ENCODE peak calls at places on chromosomes 1 and 21, in six cellular contexts. G is IMR-90, O is foreskin fibroblast, Q is GM12865, Z is GM20000, C is nephron progenitor cell. W is an unnamed sample.
A peak's percentile ranks its signal among the peaks of the same experiment; 100 is the strongest.

GRCh38 chr1:153789478-153790148 is 14.4 kb downstream of the SLC27A3 start:
- DNase-seq in O (no peak), G (no peak), C (no peak), Q (peak; percentile 39), Z (no peak), W (no peak)

GRCh38 chr1:29396438-29397255 is 160.3 kb downstream of the PTPRU start:
- DNase-seq in Z (no peak), G (peak; percentile 8), Q (no peak), O (peak; percentile 31), C (no peak), W (no peak)

GRCh38 chr1:6584126-6585080 is 4.6 kb downstream of the ZBTB48 start:
- DNase-seq in C (no peak), G (no peak), Q (no peak), O (no peak), Z (no peak), W (no peak)

GRCh38 chr21:39125752-39126485 is 57.3 kb downstream of the PSMG1 start:
- DNase-seq in G (peak; percentile 78), O (peak; percentile 80), Z (peak; percentile 40), C (peak; percentile 39), Q (peak; percentile 33), W (no peak)

GRCh38 chr1:235724716-235725115 is 75.1 kb upstream of the GNG4 start:
- DNase-seq in G (no peak), C (no peak), Q (no peak), O (no peak), Z (no peak), W (no peak)

GRCh38 chr1:23793018-23793781 is 2.3 kb downstream of the LYPLA2 start:
- DNase-seq in C (peak; percentile 22), G (no peak), O (peak; percentile 68), Q (no peak), Z (no peak), W (peak; percentile 30)

GRCh38 chr1:106699436-106699835 is 357.0 kb upstream of the PRMT6 start:
- DNase-seq in O (peak; percentile 81), G (no peak), C (no peak), Q (no peak), Z (no peak), W (no peak)

GRCh38 chr1:15012822-15013221 is 140.7 kb upstream of the TMEM51 start:
- DNase-seq in Q (no peak), C (no peak), G (no peak), Z (no peak), O (no peak), W (no peak)

GRCh38 chr1:93714350-93714749 is 32.7 kb upstream of the BCAR3 start:
- DNase-seq in C (no peak), O (no peak), Q (no peak), Z (no peak), G (no peak), W (no peak)

GRCh38 chr1:64093941-64094340 is 109.5 kb upstream of the UBE2U start:
- DNase-seq in Q (no peak), C (no peak), G (peak; percentile 64), O (peak; percentile 71), Z (no peak), W (no peak)

GRCh38 chr1:70994753-70995152 is 52.9 kb downstream of the PTGER3 start:
- DNase-seq in G (no peak), O (no peak), C (no peak), Q (no peak), Z (no peak), W (no peak)

GRCh38 chr1:47650205-47650604 is 212.4 kb downstream of the FOXD2 start:
- DNase-seq in Q (no peak), C (no peak), Z (no peak), O (peak; percentile 32), G (peak; percentile 80), W (no peak)

GRCh38 chr21:31716106-31716505 is 15.8 kb downstream of the SCAF4 start:
- DNase-seq in Q (no peak), Z (no peak), O (no peak), G (no peak), C (no peak), W (no peak)

GRCh38 chr21:32094792-32095191 is 184.1 kb downstream of the MIS18A start:
- DNase-seq in Q (no peak), G (peak; percentile 46), C (no peak), O (peak; percentile 24), Z (no peak), W (no peak)

GRCh38 chr1:32546611-32547010 is 7.4 kb downstream of the ZBTB8A start:
- DNase-seq in C (no peak), O (no peak), Q (no peak), Z (no peak), G (no peak), W (no peak)
- TF ChIP-seq CTCF in C (no peak), O (no peak), Q (no peak), Z (no peak), G (no peak), W (no peak)

GRCh38 chr1:224856973-224857372 is 72.5 kb upstream of the DNAH14 start:
- DNase-seq in O (no peak), Z (no peak), G (no peak), Q (no peak), C (no peak), W (no peak)

GRCh38 chr1:224852901-224853568 is 76.4 kb upstream of the DNAH14 start:
- DNase-seq in O (peak; percentile 72), C (no peak), Q (peak; percentile 32), Z (peak; percentile 26), G (peak; percentile 67), W (no peak)

GRCh38 chr1:224851210-224851849 is 78.1 kb upstream of the DNAH14 start:
- DNase-seq in Q (peak; percentile 74), G (peak; percentile 37), C (peak; percentile 69), Z (peak; percentile 76), O (peak; percentile 77), W (peak; percentile 40)

GRCh38 chr1:224850446-224850845 is 79.0 kb upstream of the DNAH14 start:
- DNase-seq in Z (no peak), C (no peak), G (no peak), Q (no peak), O (no peak), W (no peak)

DNA sequence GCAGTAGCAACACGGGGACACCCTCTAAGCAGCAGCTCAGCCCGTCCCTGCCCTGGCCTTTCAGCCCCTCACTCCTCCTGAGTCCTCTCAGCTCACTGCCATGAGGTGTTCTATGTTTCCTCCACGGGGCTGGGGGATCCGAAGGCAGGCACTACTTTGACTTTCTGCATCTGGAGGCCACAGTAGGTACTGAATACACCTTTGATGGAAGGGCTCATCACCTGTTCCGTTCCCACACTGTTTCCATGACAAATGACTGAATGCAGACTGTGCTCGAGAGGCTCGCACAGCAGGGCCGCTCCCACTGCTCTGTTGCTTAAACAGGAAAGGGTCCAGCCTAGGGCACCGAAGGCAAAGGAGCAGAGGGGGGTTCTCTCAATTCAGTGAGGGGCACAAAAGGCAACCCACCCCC is 77.6 kb upstream of the DNAH14 start:
- DNase-seq in O (no peak), C (no peak), G (no peak), Q (no peak), Z (peak; percentile 11), W (no peak)
- TF ChIP-seq CTCF in O (no peak), C (no peak), G (no peak), Q (no peak), Z (no peak), W (no peak)

GRCh38 chr1:201355471-201355870 is 22.0 kb downstream of the TNNT2 start:
- DNase-seq in C (no peak), Q (no peak), Z (no peak), O (no peak), G (no peak), W (no peak)

GRCh38 chr1:201356236-201356635 is 21.2 kb downstream of the TNNT2 start:
- DNase-seq in C (no peak), G (no peak), Q (no peak), Z (no peak), O (no peak), W (peak; percentile 12)

GRCh38 chr1:201353186-201353940 is 24.1 kb downstream of the TNNT2 start:
- DNase-seq in G (no peak), O (no peak), C (no peak), Q (no peak), Z (no peak), W (peak; percentile 12)

GRCh38 chr1:201354901-201355295 is 22.6 kb downstream of the TNNT2 start:
- DNase-seq in G (no peak), O (no peak), Z (no peak), C (no peak), Q (no peak), W (peak; percentile 14)

DNA sequence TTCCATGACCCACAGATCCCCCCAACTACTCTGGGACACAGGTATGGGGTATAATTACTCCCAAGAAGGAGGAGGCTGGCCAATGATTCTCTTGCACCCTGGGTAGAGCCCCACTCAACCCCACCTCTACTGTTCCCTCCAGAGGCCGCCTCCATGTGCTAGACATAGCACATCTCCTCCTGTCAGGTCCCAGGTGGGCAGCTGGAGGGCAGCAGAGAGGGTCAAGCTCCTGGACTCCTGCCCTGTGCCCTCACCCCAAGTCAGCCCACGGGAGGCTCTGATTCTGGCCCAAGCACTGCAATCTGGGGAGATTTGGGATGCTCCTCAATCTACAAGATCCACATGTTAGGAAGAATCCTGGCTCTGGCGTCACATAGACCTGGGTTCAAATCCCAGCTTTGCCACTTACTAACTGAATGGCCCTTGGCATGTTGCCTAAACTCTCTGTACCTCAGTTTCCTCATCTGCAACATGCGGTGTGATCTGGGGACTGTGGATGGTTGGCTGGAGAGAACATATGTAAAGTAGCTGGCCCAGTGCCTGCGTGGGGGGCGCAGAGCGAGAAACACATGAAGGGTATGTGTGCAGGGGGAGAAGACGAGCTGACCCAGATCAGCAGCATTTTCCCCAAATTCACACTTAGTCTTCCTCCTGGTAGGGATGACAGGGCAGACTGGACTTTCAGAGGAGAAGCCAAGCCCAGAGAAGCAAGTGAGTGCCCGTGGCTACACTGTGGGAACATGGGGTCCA is 23.2 kb downstream of the TNNT2 start:
- DNase-seq in G (no peak), Q (no peak), O (no peak), C (no peak), Z (no peak), W (peak; percentile 10)
- TF ChIP-seq CTCF in G (no peak), Q (no peak), O (no peak), C (no peak), Z (no peak), W (no peak)

GRCh38 chr1:220369511-220369910 is 97.3 kb upstream of the RAB3GAP2 start:
- DNase-seq in Z (no peak), Q (no peak), O (no peak), G (no peak), C (no peak), W (no peak)

GRCh38 chr1:220370041-220370700 is 97.9 kb upstream of the RAB3GAP2 start:
- DNase-seq in C (peak; percentile 22), O (peak; percentile 95), G (peak; percentile 70), Q (no peak), Z (no peak), W (no peak)

GRCh38 chr1:220372451-220372850 is 100.2 kb upstream of the RAB3GAP2 start:
- DNase-seq in Z (no peak), G (no peak), C (no peak), O (no peak), Q (no peak), W (no peak)

GRCh38 chr1:220368352-220369265 is 96.4 kb upstream of the RAB3GAP2 start:
- DNase-seq in G (no peak), Z (no peak), Q (peak; percentile 48), C (no peak), O (peak; percentile 47), W (no peak)

DNA sequence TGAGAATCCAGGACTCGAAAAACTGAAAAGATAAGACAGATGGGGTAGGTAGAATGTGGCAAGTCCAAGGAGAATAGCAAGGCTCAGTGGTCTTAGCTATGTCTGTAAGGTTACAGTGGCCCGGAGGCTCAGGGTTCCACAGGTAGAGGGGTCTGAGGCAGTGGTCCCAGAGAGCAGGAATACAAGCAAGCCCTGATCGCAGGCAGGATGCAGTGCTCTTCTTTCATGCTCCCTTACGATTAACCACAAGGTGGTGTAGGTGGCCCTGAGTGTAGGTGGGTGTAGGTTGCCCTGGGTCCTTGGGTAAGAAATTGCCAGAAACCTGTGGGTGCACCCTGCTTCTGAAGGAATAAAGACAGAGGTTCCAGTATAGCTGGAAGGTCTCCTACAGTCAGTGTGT is 99.1 kb upstream of the RAB3GAP2 start:
- DNase-seq in G (no peak), Q (peak; percentile 24), C (no peak), Z (no peak), O (no peak), W (no peak)
- TF ChIP-seq CTCF in G (no peak), Q (no peak), C (no peak), Z (no peak), O (no peak), W (no peak)